ENCODE peak calls at places on chromosomes 6 and 20, in six cellular contexts. A, Z, R, X, L and W are unnamed samples.

GRCh38 chr6:147936703-147937102 is 405.9 kb upstream of the SASH1 start:
- DNase-seq in A (no peak), Z (no peak), R (no peak), X (no peak), L (no peak), W (no peak)

GRCh38 chr6:111763381-111763780 is 109.9 kb downstream of the FYN start:
- DNase-seq in A (peak; percentile 38), Z (no peak), R (no peak), X (no peak), L (peak; percentile 79), W (no peak)

GRCh38 chr6:54609986-54610385 is 236.6 kb upstream of the FAM83B start:
- DNase-seq in A (no peak), Z (no peak), R (no peak), X (no peak), L (no peak), W (no peak)

GRCh38 chr20:44010162-44010704 is 95.6 kb downstream of the TOX2 start:
- DNase-seq in A (no peak), Z (no peak), R (no peak), X (no peak), L (no peak), W (no peak)

GRCh38 chr6:143513410-143513809 is 1.9 kb upstream of the FUCA2 start:
- DNase-seq in A (no peak), Z (no peak), R (peak; percentile 68), X (peak; percentile 22), L (no peak), W (no peak)

GRCh38 chr6:19757036-19757435 is 80.1 kb upstream of the ID4 start:
- DNase-seq in A (peak; percentile 59), Z (no peak), R (no peak), X (no peak), L (peak; percentile 67), W (no peak)

GRCh38 chr6:80767808-80768207 is 661.3 kb downstream of the BCKDHB start:
- DNase-seq in A (peak; percentile 89), Z (peak; percentile 48), R (no peak), X (no peak), L (peak; percentile 88), W (no peak)

GRCh38 chr6:18362058-18362561 is 25.0 kb upstream of the RNF144B start:
- DNase-seq in A (peak; percentile 98), Z (no peak), R (no peak), X (no peak), L (peak; percentile 92), W (no peak)

GRCh38 chr20:14178952-14179351 is 158.5 kb downstream of the FLRT3 start:
- DNase-seq in A (no peak), Z (no peak), R (no peak), X (no peak), L (no peak), W (no peak)

GRCh38 chr6:52649521-52649920 is 21.4 kb upstream of the TMEM14A start:
- DNase-seq in A (peak; percentile 26), Z (no peak), R (no peak), X (no peak), L (no peak), W (no peak)

GRCh38 chr6:1473598-1473997 is 84.2 kb downstream of the FOXF2 start:
- DNase-seq in A (no peak), Z (no peak), R (no peak), X (no peak), L (no peak), W (no peak)

GRCh38 chr6:1472643-1473042 is 83.3 kb downstream of the FOXF2 start:
- DNase-seq in A (no peak), Z (no peak), R (no peak), X (no peak), L (no peak), W (no peak)

GRCh38 chr6:1475169-1475568 is 85.8 kb downstream of the FOXF2 start:
- DNase-seq in A (no peak), Z (no peak), R (no peak), X (no peak), L (no peak), W (no peak)

GRCh38 chr6:1473166-1473565 is 83.8 kb downstream of the FOXF2 start:
- DNase-seq in A (no peak), Z (no peak), R (no peak), X (no peak), L (no peak), W (no peak)

GRCh38 chr6:1474205-1474604 is 84.8 kb downstream of the FOXF2 start:
- DNase-seq in A (no peak), Z (no peak), R (no peak), X (no peak), L (no peak), W (no peak)
- TF ChIP-seq CTCF in A (peak; percentile 7), Z (no peak), R (no peak), X (no peak), L (no peak), W (no peak)

GRCh38 chr6:108167449-108167903 is 1.7 kb downstream of the NR2E1 start:
- DNase-seq in A (no peak), Z (no peak), R (no peak), X (no peak), L (no peak), W (no peak)
- H3K4me3 ChIP-seq in A (no peak overlapping the region), Z (no peak overlapping the region), R (no peak overlapping the region), X (peak overlapping the region; percentile 41), L (no peak overlapping the region), W (peak overlapping the region; percentile 59)

DNA sequence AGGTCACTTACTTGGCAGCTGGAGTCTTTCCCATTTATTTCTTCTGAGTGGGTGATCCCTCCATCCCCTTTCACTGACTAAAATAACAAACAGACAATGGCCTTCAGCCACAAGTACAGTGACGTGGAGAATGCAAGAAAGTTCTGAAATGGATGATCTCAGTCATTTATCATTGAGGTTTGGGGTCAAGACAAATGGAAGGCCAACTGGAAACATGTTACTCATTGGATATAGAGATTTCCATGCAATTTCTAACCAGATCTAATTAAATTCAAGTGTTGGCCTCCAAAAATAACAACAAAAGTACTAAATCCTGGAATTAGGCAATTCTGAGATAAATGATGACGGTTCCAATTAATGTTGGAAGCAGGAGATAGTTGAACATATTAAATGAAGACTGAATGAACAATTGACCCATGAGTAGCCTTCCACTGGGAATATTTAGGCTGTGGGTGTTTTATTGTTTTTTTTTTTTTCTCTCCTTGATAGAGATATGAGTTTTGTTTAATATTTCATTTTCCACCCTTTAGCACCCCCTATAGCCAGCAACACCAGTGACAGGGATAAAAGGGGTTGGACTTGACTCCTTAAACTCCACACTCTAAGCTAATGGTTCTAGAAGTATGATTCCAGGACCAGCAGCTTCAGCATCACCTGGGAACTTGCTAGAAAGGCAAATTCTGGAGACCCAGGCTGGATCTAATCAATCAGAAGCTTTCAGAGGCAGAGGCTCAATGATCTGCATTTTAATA is 112.8 kb downstream of the BCAS1 start:
- DNase-seq in A (peak; percentile 91), Z (no peak), R (no peak), X (no peak), L (peak; percentile 54), W (no peak)
- TF ChIP-seq CTCF in A (no peak), Z (peak; percentile 15), R (no peak), X (no peak), L (peak; percentile 21), W (no peak)

DNA sequence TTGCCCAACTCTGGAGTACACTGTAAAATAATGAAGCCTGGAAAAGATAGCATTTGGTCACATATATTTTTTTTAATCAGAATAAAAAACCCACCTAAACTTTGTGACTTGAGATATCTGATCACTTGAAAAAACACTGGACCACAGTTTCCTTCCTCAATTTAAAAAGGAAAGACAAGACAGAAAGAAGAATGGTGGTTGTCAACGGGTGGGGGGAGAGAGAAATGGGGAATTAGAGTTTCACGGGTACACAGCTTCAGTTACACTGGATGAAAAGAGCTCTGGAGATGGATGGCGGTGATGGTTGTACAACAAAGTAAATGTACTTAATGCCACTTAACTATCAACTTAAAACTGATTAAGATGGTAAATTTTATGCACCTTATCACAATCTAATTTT is 14.7 kb upstream of the DST start:
- DNase-seq in A (no peak), Z (no peak), R (no peak), X (no peak), L (no peak), W (no peak)
- H3K4me3 ChIP-seq in A (no peak overlapping the region), Z (no peak overlapping the region), R (no peak overlapping the region), X (no peak overlapping the region), L (no peak overlapping the region), W (no peak overlapping the region)

DNA sequence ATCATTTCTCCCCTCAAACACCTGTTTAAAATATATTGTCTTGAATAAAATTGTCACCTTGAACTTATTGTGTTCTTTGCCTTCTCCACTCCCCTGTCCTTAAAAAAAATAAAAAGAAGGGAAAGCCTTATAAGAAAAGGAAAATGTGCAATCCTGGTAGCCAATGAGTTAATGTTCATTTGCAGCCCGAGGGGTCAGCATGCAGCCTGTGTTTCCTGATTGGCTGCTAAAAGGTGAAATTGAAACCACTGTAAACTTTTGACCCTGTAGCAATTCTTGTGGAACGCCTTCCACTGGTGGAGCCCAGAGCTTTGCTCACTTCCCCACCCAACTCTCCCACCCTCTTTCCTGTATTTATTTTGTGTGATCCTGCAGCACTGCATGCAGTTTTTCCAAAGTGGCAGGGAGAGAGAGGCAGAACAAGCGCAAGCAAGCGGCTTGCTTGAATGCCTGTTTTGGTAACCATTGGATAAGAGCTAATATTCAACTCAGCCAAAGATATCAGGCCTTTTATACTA is 74.9 kb downstream of the NCOA3 start:
- DNase-seq in A (peak; percentile 91), Z (peak; percentile 83), R (no peak), X (no peak), L (peak; percentile 74), W (no peak)
- TF ChIP-seq CTCF in A (no peak), Z (no peak), R (no peak), X (no peak), L (no peak), W (no peak)

DNA sequence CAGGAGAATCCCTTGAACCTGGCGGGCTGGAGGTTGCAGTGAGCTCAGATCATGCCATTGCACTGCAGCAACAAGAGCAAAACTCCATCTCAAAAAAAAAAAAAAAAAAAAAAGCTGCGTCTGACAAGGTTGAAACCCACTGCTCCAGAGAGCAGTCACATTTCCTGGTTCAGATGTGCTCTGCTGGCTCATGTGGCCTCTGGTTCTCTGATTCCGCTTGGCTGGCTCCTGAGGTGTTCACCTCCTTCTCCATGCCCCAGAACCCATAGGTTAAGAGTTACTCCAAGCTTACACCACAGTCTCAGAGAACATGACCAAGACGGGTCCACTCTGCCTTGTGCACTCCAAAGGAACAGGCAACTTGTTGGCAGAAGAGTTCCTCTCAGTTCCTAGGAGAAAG is 8.8 kb upstream of the CNR1 start:
- DNase-seq in A (no peak), Z (no peak), R (no peak), X (no peak), L (no peak), W (no peak)
- H3K4me3 ChIP-seq in A (no peak overlapping the region), Z (no peak overlapping the region), R (no peak overlapping the region), X (no peak overlapping the region), L (no peak overlapping the region), W (no peak overlapping the region)